ENCODE peak calls at places on chromosome 9, in ten cellular contexts. One of them, this sample, is unnamed.

GRCh38 chr9:92747459-92748232 is 17.0 kb downstream of the BICD2 start:
- DNase-seq in GM23338: no peak
- DNase-seq in kidney: peak; percentile 51
- DNase-seq in GM10248: no peak
- DNase-seq in cardiac fibroblast: no peak
- DNase-seq in Calu3: no peak
- DNase-seq in fibroblast of lung: no peak
- DNase-seq in epithelial cell of esophagus: peak; percentile 65
- DNase-seq in lower leg skin: peak; percentile 81
- DNase-seq in B cell: no peak
- DNase-seq in this sample: no peak

GRCh38 chr9:38216572-38216971 is 147.5 kb upstream of the SHB start:
- DNase-seq in GM23338: no peak
- DNase-seq in kidney: no peak
- DNase-seq in GM10248: no peak
- DNase-seq in cardiac fibroblast: no peak
- DNase-seq in Calu3: no peak
- DNase-seq in fibroblast of lung: no peak
- DNase-seq in epithelial cell of esophagus: no peak
- DNase-seq in lower leg skin: no peak
- DNase-seq in B cell: no peak
- DNase-seq in this sample: no peak

GRCh38 chr9:127347831-127348699 is 48.9 kb upstream of the SLC2A8 start:
- DNase-seq in GM23338: peak; percentile 47
- DNase-seq in kidney: no peak
- DNase-seq in GM10248: peak; percentile 32
- DNase-seq in cardiac fibroblast: peak; percentile 66
- DNase-seq in Calu3: peak; percentile 8
- DNase-seq in fibroblast of lung: peak; percentile 81
- DNase-seq in epithelial cell of esophagus: peak; percentile 76
- DNase-seq in lower leg skin: no peak
- DNase-seq in B cell: peak; percentile 27
- DNase-seq in this sample: no peak

GRCh38 chr9:126690431-126691051 is 76.8 kb downstream of the LMX1B start:
- DNase-seq in GM23338: peak; percentile 84
- DNase-seq in kidney: peak; percentile 76
- DNase-seq in GM10248: peak; percentile 79
- DNase-seq in cardiac fibroblast: no peak
- DNase-seq in Calu3: peak; percentile 73
- DNase-seq in fibroblast of lung: no peak
- DNase-seq in epithelial cell of esophagus: peak; percentile 54
- DNase-seq in lower leg skin: no peak
- DNase-seq in B cell: peak; percentile 48
- DNase-seq in this sample: peak; percentile 55

GRCh38 chr9:129263836-129264235 is 85.8 kb upstream of the IER5L start:
- DNase-seq in GM23338: no peak
- DNase-seq in kidney: peak; percentile 51
- DNase-seq in GM10248: no peak
- DNase-seq in cardiac fibroblast: no peak
- DNase-seq in Calu3: no peak
- DNase-seq in fibroblast of lung: no peak
- DNase-seq in epithelial cell of esophagus: no peak
- DNase-seq in lower leg skin: no peak
- DNase-seq in B cell: no peak
- DNase-seq in this sample: no peak

GRCh38 chr9:89591291-89592200 is 13.3 kb upstream of the GADD45G start:
- DNase-seq in GM23338: no peak
- DNase-seq in kidney: no peak
- DNase-seq in GM10248: no peak
- DNase-seq in cardiac fibroblast: no peak
- DNase-seq in Calu3: no peak
- DNase-seq in fibroblast of lung: no peak
- DNase-seq in epithelial cell of esophagus: no peak
- DNase-seq in lower leg skin: no peak
- DNase-seq in B cell: no peak
- DNase-seq in this sample: no peak

GRCh38 chr9:91176426-91176825 is 185.3 kb downstream of the AUH start:
- DNase-seq in GM23338: no peak
- DNase-seq in kidney: no peak
- DNase-seq in GM10248: no peak
- DNase-seq in cardiac fibroblast: no peak
- DNase-seq in Calu3: no peak
- DNase-seq in fibroblast of lung: no peak
- DNase-seq in epithelial cell of esophagus: no peak
- DNase-seq in lower leg skin: peak; percentile 79
- DNase-seq in B cell: no peak
- DNase-seq in this sample: no peak

GRCh38 chr9:87891754-87892153 is 9.1 kb downstream of the SPATA31E1 start:
- DNase-seq in GM23338: no peak
- DNase-seq in kidney: no peak
- DNase-seq in GM10248: no peak
- DNase-seq in cardiac fibroblast: peak; percentile 18
- DNase-seq in Calu3: no peak
- DNase-seq in fibroblast of lung: peak; percentile 50
- DNase-seq in epithelial cell of esophagus: no peak
- DNase-seq in lower leg skin: no peak
- DNase-seq in B cell: no peak
- DNase-seq in this sample: no peak

GRCh38 chr9:18351216-18351615 is 122.7 kb upstream of the ADAMTSL1 start:
- DNase-seq in GM23338: no peak
- DNase-seq in kidney: no peak
- DNase-seq in GM10248: no peak
- DNase-seq in cardiac fibroblast: no peak
- DNase-seq in Calu3: no peak
- DNase-seq in fibroblast of lung: no peak
- DNase-seq in epithelial cell of esophagus: no peak
- DNase-seq in lower leg skin: no peak
- DNase-seq in B cell: no peak
- DNase-seq in this sample: no peak

GRCh38 chr9:73807956-73808355 is 656.3 kb downstream of the ANXA1 start:
- DNase-seq in GM23338: no peak
- DNase-seq in kidney: no peak
- DNase-seq in GM10248: no peak
- DNase-seq in cardiac fibroblast: peak; percentile 7
- DNase-seq in Calu3: no peak
- DNase-seq in fibroblast of lung: no peak
- DNase-seq in epithelial cell of esophagus: peak; percentile 19
- DNase-seq in lower leg skin: no peak
- DNase-seq in B cell: no peak
- DNase-seq in this sample: no peak

DNA sequence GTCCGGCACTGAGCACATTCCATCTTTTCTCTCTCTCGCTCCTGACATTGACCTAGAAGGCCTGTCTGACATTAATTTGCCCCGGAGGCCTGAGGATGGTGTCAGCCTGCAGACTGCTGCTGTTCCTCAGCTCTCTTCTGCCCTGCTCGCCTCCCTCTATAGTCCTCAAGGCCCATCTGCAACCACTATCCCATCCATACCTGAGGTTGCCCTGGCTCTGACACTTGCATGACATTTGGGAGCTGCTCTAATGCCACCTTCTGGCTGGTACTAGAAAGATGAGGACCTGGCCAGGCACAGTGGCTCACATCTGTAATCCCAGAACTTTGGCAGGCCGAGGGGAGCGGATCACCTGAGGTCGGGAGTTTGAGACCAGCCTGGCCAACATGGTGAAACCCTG is 38.6 kb upstream of the GGTA1 start:
- DNase-seq in GM23338: peak; percentile 56
- DNase-seq in kidney: no peak
- DNase-seq in GM10248: no peak
- DNase-seq in cardiac fibroblast: no peak
- DNase-seq in Calu3: no peak
- DNase-seq in fibroblast of lung: no peak
- DNase-seq in epithelial cell of esophagus: peak; percentile 42
- DNase-seq in lower leg skin: peak; percentile 83
- DNase-seq in B cell: no peak
- DNase-seq in this sample: no peak
- TF ChIP-seq CTCF in GM23338: peak; percentile 79
- TF ChIP-seq CTCF in kidney: no peak
- TF ChIP-seq CTCF in GM10248: peak; percentile 13
- TF ChIP-seq CTCF in cardiac fibroblast: no peak
- TF ChIP-seq CTCF in Calu3: no peak
- TF ChIP-seq CTCF in fibroblast of lung: no peak
- TF ChIP-seq CTCF in epithelial cell of esophagus: peak; percentile 34
- TF ChIP-seq CTCF in lower leg skin: no peak
- TF ChIP-seq CTCF in B cell: no peak
- TF ChIP-seq CTCF in this sample: peak; percentile 48

DNA sequence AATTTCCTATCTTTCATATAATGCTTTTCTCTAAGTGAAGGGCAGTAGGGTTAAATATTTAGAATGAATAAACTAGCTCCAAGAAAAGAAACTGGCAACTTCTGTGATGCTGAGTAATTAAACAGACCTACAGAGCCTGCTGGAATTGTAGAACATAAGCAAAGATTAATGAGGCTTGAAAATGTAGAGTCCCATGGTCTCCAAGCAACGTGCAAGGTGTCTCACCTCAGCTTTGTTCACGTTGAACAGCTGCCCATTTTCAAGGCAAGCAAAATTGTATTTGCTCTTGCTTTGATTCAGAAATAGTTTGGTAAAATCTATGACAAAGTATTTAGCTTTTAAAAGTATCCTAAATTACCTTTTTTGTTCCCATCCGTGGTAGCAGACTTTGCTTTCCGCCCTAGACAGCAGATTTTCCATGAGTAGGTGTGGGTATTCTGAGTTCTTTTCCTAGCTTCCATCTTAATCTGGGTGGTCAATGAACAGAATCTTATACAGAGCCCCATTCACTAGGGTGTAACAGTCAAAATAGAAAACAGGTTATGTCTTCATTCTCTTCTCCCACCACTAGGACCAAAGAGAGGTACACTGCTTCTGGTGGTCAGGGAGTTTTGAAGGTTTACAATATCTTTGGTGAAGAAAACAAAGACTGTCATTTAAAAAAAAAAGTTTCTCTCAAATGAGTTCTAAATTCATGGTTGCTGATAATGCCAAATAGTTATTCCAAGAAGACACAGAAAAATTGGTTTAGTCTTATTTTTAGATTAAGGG is 52.1 kb upstream of the TYRP1 start:
- DNase-seq in GM23338: no peak
- DNase-seq in kidney: no peak
- DNase-seq in GM10248: no peak
- DNase-seq in cardiac fibroblast: no peak
- DNase-seq in Calu3: no peak
- DNase-seq in fibroblast of lung: no peak
- DNase-seq in epithelial cell of esophagus: no peak
- DNase-seq in lower leg skin: no peak
- DNase-seq in B cell: no peak
- DNase-seq in this sample: no peak
- TF ChIP-seq CTCF in GM23338: no peak
- TF ChIP-seq CTCF in kidney: no peak
- TF ChIP-seq CTCF in GM10248: no peak
- TF ChIP-seq CTCF in cardiac fibroblast: no peak
- TF ChIP-seq CTCF in Calu3: no peak
- TF ChIP-seq CTCF in fibroblast of lung: no peak
- TF ChIP-seq CTCF in epithelial cell of esophagus: no peak
- TF ChIP-seq CTCF in lower leg skin: no peak
- TF ChIP-seq CTCF in B cell: no peak
- TF ChIP-seq CTCF in this sample: no peak

GRCh38 chr9:22120595-22120994 is 111.5 kb upstream of the CDKN2B start:
- DNase-seq in GM23338: no peak
- DNase-seq in kidney: no peak
- DNase-seq in GM10248: no peak
- DNase-seq in cardiac fibroblast: no peak
- DNase-seq in Calu3: no peak
- DNase-seq in fibroblast of lung: no peak
- DNase-seq in epithelial cell of esophagus: no peak
- DNase-seq in lower leg skin: no peak
- DNase-seq in B cell: no peak
- DNase-seq in this sample: no peak

GRCh38 chr9:22118810-22119479 is 109.8 kb upstream of the CDKN2B start:
- DNase-seq in GM23338: no peak
- DNase-seq in kidney: no peak
- DNase-seq in GM10248: no peak
- DNase-seq in cardiac fibroblast: no peak
- DNase-seq in Calu3: no peak
- DNase-seq in fibroblast of lung: no peak
- DNase-seq in epithelial cell of esophagus: peak; percentile 51
- DNase-seq in lower leg skin: no peak
- DNase-seq in B cell: no peak
- DNase-seq in this sample: no peak

GRCh38 chr9:22116751-22117150 is 107.6 kb upstream of the CDKN2B start:
- DNase-seq in GM23338: no peak
- DNase-seq in kidney: no peak
- DNase-seq in GM10248: no peak
- DNase-seq in cardiac fibroblast: no peak
- DNase-seq in Calu3: no peak
- DNase-seq in fibroblast of lung: no peak
- DNase-seq in epithelial cell of esophagus: no peak
- DNase-seq in lower leg skin: no peak
- DNase-seq in B cell: no peak
- DNase-seq in this sample: no peak

GRCh38 chr9:22117511-22118388 is 108.6 kb upstream of the CDKN2B start:
- DNase-seq in GM23338: peak; percentile 56
- DNase-seq in kidney: no peak
- DNase-seq in GM10248: no peak
- DNase-seq in cardiac fibroblast: peak; percentile 56
- DNase-seq in Calu3: peak; percentile 24
- DNase-seq in fibroblast of lung: peak; percentile 72
- DNase-seq in epithelial cell of esophagus: peak; percentile 90
- DNase-seq in lower leg skin: peak; percentile 84
- DNase-seq in B cell: no peak
- DNase-seq in this sample: no peak

GRCh38 chr9:22119537-22120167 is 110.5 kb upstream of the CDKN2B start:
- DNase-seq in GM23338: peak; percentile 69
- DNase-seq in kidney: no peak
- DNase-seq in GM10248: no peak
- DNase-seq in cardiac fibroblast: peak; percentile 68
- DNase-seq in Calu3: peak; percentile 21
- DNase-seq in fibroblast of lung: peak; percentile 71
- DNase-seq in epithelial cell of esophagus: peak; percentile 78
- DNase-seq in lower leg skin: no peak
- DNase-seq in B cell: no peak
- DNase-seq in this sample: no peak
- TF ChIP-seq CTCF in GM23338: peak; percentile 78
- TF ChIP-seq CTCF in kidney: no peak
- TF ChIP-seq CTCF in GM10248: peak; percentile 40
- TF ChIP-seq CTCF in cardiac fibroblast: peak; percentile 69
- TF ChIP-seq CTCF in Calu3: no peak
- TF ChIP-seq CTCF in fibroblast of lung: peak; percentile 46
- TF ChIP-seq CTCF in epithelial cell of esophagus: peak; percentile 74
- TF ChIP-seq CTCF in lower leg skin: no peak
- TF ChIP-seq CTCF in B cell: no peak
- TF ChIP-seq CTCF in this sample: no peak

DNA sequence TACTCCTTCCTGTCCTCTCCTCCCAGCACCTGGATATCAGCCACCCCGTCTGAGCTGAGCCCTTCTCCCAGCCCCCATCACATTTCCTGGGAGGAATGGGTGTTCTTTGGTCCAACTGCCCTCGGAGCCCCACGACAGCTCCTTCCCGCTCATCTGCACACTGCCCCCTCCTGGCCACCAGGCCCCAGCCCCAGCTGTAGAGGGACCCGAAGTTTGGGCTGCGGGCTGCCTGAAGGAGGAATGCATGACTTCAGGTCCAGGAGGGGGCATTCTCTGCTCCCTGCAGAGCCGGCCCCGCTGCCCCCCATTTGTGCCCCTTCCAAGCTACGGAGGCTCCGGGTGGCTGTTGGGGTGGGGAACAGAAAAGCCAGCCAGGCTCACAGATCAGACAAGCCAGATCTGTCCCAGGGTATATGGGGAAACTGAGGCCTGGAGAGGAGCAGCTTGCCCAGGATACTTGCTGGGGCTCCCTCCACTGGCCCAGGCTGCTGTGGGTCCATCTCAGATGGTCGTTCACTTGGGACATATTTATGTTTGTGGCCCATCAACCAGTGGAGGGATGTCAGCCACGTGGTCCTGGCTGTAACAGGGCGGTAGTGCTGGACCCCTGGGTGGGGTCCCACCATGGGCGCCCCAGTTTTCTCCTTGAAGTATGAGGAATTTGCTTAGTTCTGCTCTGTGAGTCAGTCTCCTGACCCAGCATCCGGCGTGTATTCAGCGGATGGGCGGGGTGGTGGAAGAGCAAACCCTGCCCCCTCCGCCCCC is 33.1 kb downstream of the DAB2IP start:
- DNase-seq in GM23338: peak; percentile 90
- DNase-seq in kidney: peak; percentile 80
- DNase-seq in GM10248: peak; percentile 63
- DNase-seq in cardiac fibroblast: peak; percentile 53
- DNase-seq in Calu3: peak; percentile 52
- DNase-seq in fibroblast of lung: peak; percentile 42
- DNase-seq in epithelial cell of esophagus: peak; percentile 37
- DNase-seq in lower leg skin: no peak
- DNase-seq in B cell: no peak
- DNase-seq in this sample: peak; percentile 68
- TF ChIP-seq CTCF in GM23338: peak; percentile 93
- TF ChIP-seq CTCF in kidney: peak; percentile 46
- TF ChIP-seq CTCF in GM10248: peak; percentile 71
- TF ChIP-seq CTCF in cardiac fibroblast: peak; percentile 79
- TF ChIP-seq CTCF in Calu3: peak; percentile 50
- TF ChIP-seq CTCF in fibroblast of lung: peak; percentile 57
- TF ChIP-seq CTCF in epithelial cell of esophagus: peak; percentile 53
- TF ChIP-seq CTCF in lower leg skin: no peak
- TF ChIP-seq CTCF in B cell: peak; percentile 36
- TF ChIP-seq CTCF in this sample: peak; percentile 68

This sample was measured in heart right ventricle.